ENCODE peak calls at places on chromosomes 12 and 14, in eight cellular contexts. One of them, this sample, is unnamed.

GRCh38 chr12:120406080-120406479 is 31.8 kb upstream of the COX6A1 start:
- DNase-seq in neural progenitor cell: no peak
- DNase-seq in kidney: no peak
- DNase-seq in upper lobe of right lung: no peak
- DNase-seq in right lobe of liver: no peak
- DNase-seq in fibroblast of lung: no peak
- DNase-seq in lower lobe of right lung: no peak
- DNase-seq in SK-N-SH: no peak
- DNase-seq in this sample: no peak

GRCh38 chr12:54016478-54016964 is 7.7 kb downstream of the HOXC8 start:
- DNase-seq in fibroblast of lung: peak; percentile 23
- DNase-seq in SK-N-SH: no peak
- DNase-seq in kidney: peak; percentile 85
- DNase-seq in right lobe of liver: no peak
- DNase-seq in upper lobe of right lung: no peak
- DNase-seq in neural progenitor cell: no peak
- DNase-seq in lower lobe of right lung: no peak
- DNase-seq in this sample: peak; percentile 91

GRCh38 chr14:32618991-32619390 is 289.9 kb downstream of the AKAP6 start:
- DNase-seq in kidney: no peak
- DNase-seq in lower lobe of right lung: no peak
- DNase-seq in upper lobe of right lung: no peak
- DNase-seq in right lobe of liver: no peak
- DNase-seq in fibroblast of lung: no peak
- DNase-seq in SK-N-SH: no peak
- DNase-seq in neural progenitor cell: no peak
- DNase-seq in this sample: no peak

GRCh38 chr14:23551266-23552028 is at the start of gene ZFHX2:
- DNase-seq in kidney: peak; percentile 90
- DNase-seq in SK-N-SH: peak; percentile 91
- DNase-seq in right lobe of liver: peak; percentile 93
- DNase-seq in neural progenitor cell: peak; percentile 96
- DNase-seq in upper lobe of right lung: peak; percentile 92
- DNase-seq in fibroblast of lung: peak; percentile 40
- DNase-seq in lower lobe of right lung: peak; percentile 84
- DNase-seq in this sample: peak; percentile 88

GRCh38 chr12:92041742-92042141 is 103.9 kb downstream of the BTG1 start:
- DNase-seq in right lobe of liver: no peak
- DNase-seq in upper lobe of right lung: no peak
- DNase-seq in SK-N-SH: no peak
- DNase-seq in kidney: no peak
- DNase-seq in neural progenitor cell: no peak
- DNase-seq in lower lobe of right lung: no peak
- DNase-seq in fibroblast of lung: no peak
- DNase-seq in this sample: no peak

GRCh38 chr12:6158749-6159148 is 34.3 kb upstream of the VWF start:
- DNase-seq in fibroblast of lung: no peak
- DNase-seq in upper lobe of right lung: no peak
- DNase-seq in neural progenitor cell: no peak
- DNase-seq in SK-N-SH: peak; percentile 58
- DNase-seq in kidney: no peak
- DNase-seq in lower lobe of right lung: no peak
- DNase-seq in right lobe of liver: no peak
- DNase-seq in this sample: no peak

GRCh38 chr12:128743911-128744310 is 79.8 kb downstream of the SLC15A4 start:
- DNase-seq in lower lobe of right lung: no peak
- DNase-seq in kidney: no peak
- DNase-seq in SK-N-SH: no peak
- DNase-seq in right lobe of liver: no peak
- DNase-seq in upper lobe of right lung: no peak
- DNase-seq in fibroblast of lung: no peak
- DNase-seq in neural progenitor cell: peak; percentile 34
- DNase-seq in this sample: no peak

GRCh38 chr12:89748791-89749190 is 40.2 kb upstream of the ATP2B1 start:
- DNase-seq in right lobe of liver: no peak
- DNase-seq in lower lobe of right lung: no peak
- DNase-seq in neural progenitor cell: no peak
- DNase-seq in SK-N-SH: no peak
- DNase-seq in kidney: no peak
- DNase-seq in fibroblast of lung: no peak
- DNase-seq in upper lobe of right lung: no peak
- DNase-seq in this sample: no peak

DNA sequence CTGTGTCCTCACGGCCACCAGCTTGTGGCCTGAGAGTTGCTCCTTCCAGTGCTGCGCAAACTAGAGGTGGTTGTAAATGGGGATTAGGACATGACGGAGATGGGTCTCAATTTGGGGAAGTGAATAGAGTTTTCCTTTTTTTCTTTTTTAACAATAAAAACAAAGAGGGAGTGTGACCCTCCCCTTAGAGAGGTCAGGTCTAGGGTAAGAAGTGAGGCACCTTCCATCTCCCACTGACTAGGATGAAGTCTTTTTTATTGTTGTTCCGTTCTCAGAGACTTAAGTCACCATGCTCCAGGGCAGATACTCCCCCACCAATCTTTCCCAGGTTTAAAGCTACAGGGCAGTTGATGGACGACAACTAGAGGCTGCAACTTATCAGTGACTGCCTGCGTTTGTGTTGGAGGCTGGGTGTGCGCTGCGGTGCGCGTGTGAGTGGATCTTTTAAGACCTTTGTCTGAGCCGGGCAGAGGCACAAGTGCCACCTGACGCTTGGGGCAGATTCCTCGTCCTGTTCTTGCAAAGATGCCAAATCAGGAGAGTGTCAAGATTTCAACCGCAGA is 2.1 kb upstream of the GSC start:
- DNase-seq in neural progenitor cell: peak; percentile 56
- DNase-seq in kidney: no peak
- DNase-seq in lower lobe of right lung: no peak
- DNase-seq in upper lobe of right lung: no peak
- DNase-seq in right lobe of liver: no peak
- DNase-seq in fibroblast of lung: no peak
- DNase-seq in SK-N-SH: no peak
- DNase-seq in this sample: no peak
- H3K27ac ChIP-seq in neural progenitor cell: no peak overlapping the region
- H3K27ac ChIP-seq in kidney: no peak overlapping the region
- H3K27ac ChIP-seq in lower lobe of right lung: no peak overlapping the region
- H3K27ac ChIP-seq in upper lobe of right lung: no peak overlapping the region
- H3K27ac ChIP-seq in right lobe of liver: no peak overlapping the region
- H3K27ac ChIP-seq in fibroblast of lung: no peak overlapping the region
- H3K27ac ChIP-seq in SK-N-SH: no peak overlapping the region
- H3K27ac ChIP-seq in this sample: no peak overlapping the region

DNA sequence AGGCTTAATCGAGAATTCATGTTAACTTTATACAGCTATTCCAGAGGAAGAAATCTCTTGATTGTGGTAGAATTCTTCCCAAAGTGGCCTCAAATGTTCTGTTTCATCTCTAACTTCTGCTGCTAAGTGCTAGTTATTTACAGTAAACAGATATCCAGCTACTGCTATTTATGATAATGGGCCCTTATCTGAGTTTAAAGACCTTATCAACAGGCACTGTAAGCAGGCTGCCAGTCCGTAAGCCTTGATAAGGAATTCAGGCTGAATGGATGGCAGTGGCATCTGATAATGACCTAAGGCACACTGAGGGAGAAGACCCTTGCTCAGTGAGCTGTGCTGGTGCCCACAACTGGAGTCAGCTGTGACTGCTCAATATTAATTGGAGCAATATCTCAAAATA is 59.0 kb downstream of the PAX9 start:
- DNase-seq in kidney: no peak
- DNase-seq in fibroblast of lung: no peak
- DNase-seq in lower lobe of right lung: no peak
- DNase-seq in right lobe of liver: no peak
- DNase-seq in neural progenitor cell: no peak
- DNase-seq in SK-N-SH: no peak
- DNase-seq in upper lobe of right lung: no peak
- DNase-seq in this sample: no peak
- H3K27ac ChIP-seq in kidney: no peak overlapping the region
- H3K27ac ChIP-seq in fibroblast of lung: no peak overlapping the region
- H3K27ac ChIP-seq in lower lobe of right lung: no peak overlapping the region
- H3K27ac ChIP-seq in right lobe of liver: no peak overlapping the region
- H3K27ac ChIP-seq in neural progenitor cell: no peak overlapping the region
- H3K27ac ChIP-seq in SK-N-SH: no peak overlapping the region
- H3K27ac ChIP-seq in upper lobe of right lung: no peak overlapping the region
- H3K27ac ChIP-seq in this sample: no peak overlapping the region

GRCh38 chr12:20593611-20594010 is 101.5 kb upstream of the SLCO1C1 start:
- DNase-seq in fibroblast of lung: no peak
- DNase-seq in right lobe of liver: no peak
- DNase-seq in upper lobe of right lung: no peak
- DNase-seq in SK-N-SH: no peak
- DNase-seq in neural progenitor cell: no peak
- DNase-seq in lower lobe of right lung: no peak
- DNase-seq in kidney: no peak
- DNase-seq in this sample: no peak

GRCh38 chr12:20585055-20585625 is 110.0 kb upstream of the SLCO1C1 start:
- DNase-seq in right lobe of liver: no peak
- DNase-seq in upper lobe of right lung: no peak
- DNase-seq in fibroblast of lung: no peak
- DNase-seq in lower lobe of right lung: no peak
- DNase-seq in SK-N-SH: no peak
- DNase-seq in neural progenitor cell: no peak
- DNase-seq in kidney: no peak
- DNase-seq in this sample: no peak

DNA sequence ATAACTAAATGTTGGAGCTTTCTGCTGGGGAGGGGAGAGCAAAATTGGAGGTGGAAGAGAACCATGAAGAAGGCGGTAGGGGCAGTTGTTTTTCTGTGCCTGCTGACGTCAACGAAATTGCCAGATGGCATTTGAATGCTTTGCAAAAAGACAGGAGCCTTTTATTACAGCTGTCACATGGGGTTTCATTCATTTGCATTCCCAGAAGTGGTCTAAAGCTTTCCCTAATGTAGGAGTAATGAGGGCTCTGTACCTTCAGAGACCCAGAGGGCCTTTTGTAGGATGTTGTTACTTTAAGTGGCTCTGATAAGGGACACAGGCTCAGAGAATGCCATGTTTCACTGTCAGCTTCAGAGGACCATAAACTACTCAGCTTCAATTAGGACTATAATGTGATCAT is 107.1 kb upstream of the SLCO1C1 start:
- DNase-seq in fibroblast of lung: no peak
- DNase-seq in upper lobe of right lung: no peak
- DNase-seq in neural progenitor cell: peak; percentile 5
- DNase-seq in right lobe of liver: no peak
- DNase-seq in SK-N-SH: peak; percentile 79
- DNase-seq in kidney: no peak
- DNase-seq in lower lobe of right lung: no peak
- DNase-seq in this sample: no peak
- H3K27ac ChIP-seq in fibroblast of lung: no peak overlapping the region
- H3K27ac ChIP-seq in upper lobe of right lung: no peak overlapping the region
- H3K27ac ChIP-seq in neural progenitor cell: no peak overlapping the region
- H3K27ac ChIP-seq in right lobe of liver: no peak overlapping the region
- H3K27ac ChIP-seq in SK-N-SH: peak overlapping the region; percentile 98
- H3K27ac ChIP-seq in kidney: no peak overlapping the region
- H3K27ac ChIP-seq in lower lobe of right lung: no peak overlapping the region
- H3K27ac ChIP-seq in this sample: no peak overlapping the region

GRCh38 chr12:132379576-132379975 is 50.2 kb upstream of the GALNT9 start:
- DNase-seq in neural progenitor cell: no peak
- DNase-seq in SK-N-SH: no peak
- DNase-seq in lower lobe of right lung: no peak
- DNase-seq in kidney: no peak
- DNase-seq in fibroblast of lung: no peak
- DNase-seq in right lobe of liver: no peak
- DNase-seq in upper lobe of right lung: no peak
- DNase-seq in this sample: no peak

GRCh38 chr12:132380646-132381045 is 51.3 kb upstream of the GALNT9 start:
- DNase-seq in fibroblast of lung: no peak
- DNase-seq in neural progenitor cell: no peak
- DNase-seq in right lobe of liver: no peak
- DNase-seq in kidney: no peak
- DNase-seq in upper lobe of right lung: no peak
- DNase-seq in lower lobe of right lung: no peak
- DNase-seq in SK-N-SH: no peak
- DNase-seq in this sample: no peak

GRCh38 chr12:132377147-132377546 is 47.8 kb upstream of the GALNT9 start:
- DNase-seq in kidney: no peak
- DNase-seq in neural progenitor cell: no peak
- DNase-seq in fibroblast of lung: no peak
- DNase-seq in upper lobe of right lung: no peak
- DNase-seq in SK-N-SH: no peak
- DNase-seq in lower lobe of right lung: no peak
- DNase-seq in right lobe of liver: no peak
- DNase-seq in this sample: no peak

GRCh38 chr12:132376464-132376830 is 47.1 kb upstream of the GALNT9 start:
- DNase-seq in SK-N-SH: no peak
- DNase-seq in neural progenitor cell: no peak
- DNase-seq in kidney: peak; percentile 43
- DNase-seq in right lobe of liver: no peak
- DNase-seq in fibroblast of lung: no peak
- DNase-seq in lower lobe of right lung: no peak
- DNase-seq in upper lobe of right lung: no peak
- DNase-seq in this sample: no peak

DNA sequence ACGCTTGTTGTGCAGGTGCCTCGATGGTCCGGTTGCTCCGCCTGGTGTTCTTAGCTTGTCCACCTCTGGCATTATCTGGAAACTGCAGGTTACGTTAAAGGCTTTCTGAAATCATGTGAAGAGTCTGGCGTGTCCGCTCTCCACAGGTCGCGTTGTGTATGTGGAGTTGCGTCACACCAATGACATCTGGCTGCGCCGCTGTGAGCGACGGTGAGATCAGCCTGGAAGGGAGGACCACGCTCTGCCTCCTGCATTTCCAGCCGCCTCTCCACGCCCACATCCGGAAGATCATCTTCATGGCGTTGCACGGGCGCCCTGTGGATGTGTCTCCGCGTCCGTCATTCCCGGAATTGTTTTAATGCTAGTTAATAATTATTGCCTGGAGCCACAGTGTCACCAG is 50.6 kb upstream of the GALNT9 start:
- DNase-seq in lower lobe of right lung: no peak
- DNase-seq in SK-N-SH: peak; percentile 71
- DNase-seq in upper lobe of right lung: no peak
- DNase-seq in kidney: peak; percentile 61
- DNase-seq in neural progenitor cell: no peak
- DNase-seq in right lobe of liver: no peak
- DNase-seq in fibroblast of lung: no peak
- DNase-seq in this sample: no peak
- H3K27ac ChIP-seq in lower lobe of right lung: no peak overlapping the region
- H3K27ac ChIP-seq in SK-N-SH: no peak overlapping the region
- H3K27ac ChIP-seq in upper lobe of right lung: no peak overlapping the region
- H3K27ac ChIP-seq in kidney: no peak overlapping the region
- H3K27ac ChIP-seq in neural progenitor cell: no peak overlapping the region
- H3K27ac ChIP-seq in right lobe of liver: no peak overlapping the region
- H3K27ac ChIP-seq in fibroblast of lung: no peak overlapping the region
- H3K27ac ChIP-seq in this sample: no peak overlapping the region